ENCODE peak calls at places on chromosomes 6 and 20, in seven cellular contexts. N, P, R, G, X, C and A are unnamed samples.
A peak's percentile ranks its signal among the peaks of the same experiment; 100 is the strongest.

GRCh38 chr6:11975353-11975977 is 36.6 kb upstream of the HIVEP1 start:
- DNase-seq in N (no peak), P (no peak), R (no peak), G (no peak), X (no peak), C (no peak), A (no peak)

GRCh38 chr6:115898246-115898645 is 162.4 kb downstream of the FRK start:
- DNase-seq in N (peak; percentile 12), P (peak; percentile 64), R (peak; percentile 43), G (no peak), X (no peak), C (no peak), A (no peak)

GRCh38 chr6:52087498-52087999 is at the start of gene PKHD1:
- DNase-seq in N (peak; percentile 63), P (peak; percentile 27), R (no peak), G (no peak), X (no peak), C (no peak), A (no peak)

GRCh38 chr6:53493635-53494025 is 51.3 kb downstream of the GCLC start:
- DNase-seq in N (no peak), P (peak; percentile 36), R (no peak), G (no peak), X (no peak), C (no peak), A (no peak)

GRCh38 chr20:54284928-54285704 is 77.2 kb downstream of the PFDN4 start:
- DNase-seq in N (no peak), P (peak; percentile 30), R (no peak), G (no peak), X (no peak), C (no peak), A (no peak)

GRCh38 chr6:74745670-74746069 is 460.2 kb downstream of the COL12A1 start:
- DNase-seq in N (no peak), P (no peak), R (no peak), G (no peak), X (no peak), C (no peak), A (no peak)

GRCh38 chr6:5030596-5031136 is 26.8 kb upstream of the RPP40 start:
- DNase-seq in N (peak; percentile 97), P (peak; percentile 92), R (peak; percentile 55), G (no peak), X (no peak), C (peak; percentile 59), A (peak; percentile 43)

GRCh38 chr20:42686057-42686456 is 503.6 kb downstream of the PTPRT start:
- DNase-seq in N (no peak), P (no peak), R (no peak), G (no peak), X (no peak), C (no peak), A (no peak)

GRCh38 chr6:26336355-26337198 is 28.4 kb upstream of the BTN3A2 start:
- DNase-seq in N (peak; percentile 80), P (peak; percentile 82), R (no peak), G (no peak), X (no peak), C (no peak), A (no peak)

GRCh38 chr20:14951707-14952106 is 614.3 kb upstream of the FLRT3 start:
- DNase-seq in N (peak; percentile 75), P (peak; percentile 84), R (peak; percentile 31), G (no peak), X (no peak), C (no peak), A (no peak)

GRCh38 chr20:15817351-15817750 is 755.9 kb downstream of the KIF16B start:
- DNase-seq in N (no peak), P (no peak), R (no peak), G (no peak), X (no peak), C (no peak), A (no peak)

GRCh38 chr20:17542993-17543412 is 11.8 kb upstream of the BFSP1 start:
- DNase-seq in N (no peak), P (peak; percentile 89), R (no peak), G (no peak), X (no peak), C (no peak), A (no peak)

GRCh38 chr6:24584390-24584735 is 61.6 kb downstream of the KIAA0319 start:
- DNase-seq in N (peak; percentile 18), P (no peak), R (peak; percentile 6), G (peak; percentile 92), X (no peak), C (no peak), A (peak; percentile 84)

GRCh38 chr6:161195418-161195817 is 78.4 kb downstream of the AGPAT4 start:
- DNase-seq in N (no peak), P (no peak), R (no peak), G (no peak), X (no peak), C (no peak), A (no peak)

GRCh38 chr6:152420696-152421095 is 216.5 kb downstream of the SYNE1 start:
- DNase-seq in N (no peak), P (no peak), R (no peak), G (no peak), X (no peak), C (no peak), A (no peak)

GRCh38 chr6:13767121-13767794 is 47.1 kb downstream of the MCUR1 start:
- DNase-seq in N (peak; percentile 35), P (peak; percentile 72), R (no peak), G (no peak), X (peak; percentile 39), C (peak; percentile 48), A (no peak)

GRCh38 chr6:125658759-125659431 is 90.5 kb upstream of the HEY2 start:
- DNase-seq in N (peak; percentile 43), P (peak; percentile 40), R (no peak), G (no peak), X (no peak), C (no peak), A (no peak)

GRCh38 chr6:13593720-13594119 is 19.3 kb downstream of the SIRT5 start:
- DNase-seq in N (no peak), P (no peak), R (no peak), G (no peak), X (no peak), C (no peak), A (no peak)

GRCh38 chr20:16119909-16120308 is 453.3 kb downstream of the KIF16B start:
- DNase-seq in N (no peak), P (no peak), R (no peak), G (no peak), X (no peak), C (no peak), A (no peak)

GRCh38 chr20:40332167-40332566 is 356.9 kb downstream of the MAFB start:
- DNase-seq in N (no peak), P (no peak), R (no peak), G (no peak), X (no peak), C (no peak), A (no peak)

GRCh38 chr20:40863337-40863919 is 165.2 kb upstream of the TOP1 start:
- DNase-seq in N (peak; percentile 87), P (no peak), R (no peak), G (no peak), X (no peak), C (no peak), A (no peak)

GRCh38 chr20:23128461-23129125 is 42.5 kb upstream of the CD93 start:
- DNase-seq in N (no peak), P (no peak), R (no peak), G (no peak), X (no peak), C (no peak), A (no peak)

GRCh38 chr6:168852336-168852884 is 401.2 kb downstream of the THBS2 start:
- DNase-seq in N (no peak), P (peak; percentile 49), R (no peak), G (no peak), X (no peak), C (no peak), A (peak; percentile 16)

GRCh38 chr6:2101213-2101612 is 144.2 kb downstream of the GMDS start:
- DNase-seq in N (no peak), P (peak; percentile 25), R (no peak), G (no peak), X (no peak), C (no peak), A (no peak)

GRCh38 chr6:26003102-26003694 is 40.6 kb downstream of the TRIM38 start:
- DNase-seq in N (peak; percentile 70), P (peak; percentile 66), R (peak; percentile 29), G (no peak), X (no peak), C (peak; percentile 30), A (no peak)

GRCh38 chr20:31859998-31860380 is 10.3 kb downstream of the DUSP15 start:
- DNase-seq in N (no peak), P (no peak), R (no peak), G (no peak), X (no peak), C (peak; percentile 4), A (no peak)

GRCh38 chr6:130020106-130020851 is 1.9 kb downstream of the L3MBTL3 start:
- DNase-seq in N (peak; percentile 10), P (peak; percentile 59), R (no peak), G (no peak), X (peak; percentile 23), C (peak; percentile 60), A (no peak)

GRCh38 chr6:43009124-43009523 is 4.6 kb downstream of the MEA1 start:
- DNase-seq in N (peak; percentile 62), P (peak; percentile 63), R (peak; percentile 20), G (no peak), X (no peak), C (peak; percentile 48), A (no peak)

GRCh38 chr6:170152111-170152926 is 138.6 kb downstream of the DLL1 start:
- DNase-seq in N (peak; percentile 63), P (no peak), R (no peak), G (peak; percentile 55), X (peak; percentile 28), C (no peak), A (no peak)

GRCh38 chr6:79257381-79258205 is 23.1 kb upstream of the HMGN3 start:
- DNase-seq in N (no peak), P (peak; percentile 73), R (no peak), G (no peak), X (no peak), C (no peak), A (no peak)